ENCODE peak calls at places on chromosome 3, in four cellular contexts. V is adrenal gland; P is heart left ventricle; B is CD4-positive, alpha-beta T cell. O is an unnamed sample.
A peak's percentile ranks its signal among the peaks of the same experiment; 100 is the strongest.

GRCh38 chr3:12750223-12750622 is 8.8 kb downstream of the TMEM40 start:
- DNase-seq in B (no peak), P (no peak), V (peak; percentile 68), O (peak; percentile 52)

GRCh38 chr3:197085137-197085536 is 55.5 kb upstream of the MELTF start:
- DNase-seq in B (no peak), V (no peak), P (no peak), O (no peak)

GRCh38 chr3:99172736-99173657 is 271.5 kb upstream of the DCBLD2 start:
- DNase-seq in P (no peak), V (peak; percentile 62), B (no peak), O (peak; percentile 34)

GRCh38 chr3:42830437-42831320 is 21.4 kb downstream of the ACKR2 start:
- DNase-seq in B (no peak), V (no peak), P (no peak), O (peak; percentile 42)

GRCh38 chr3:177905895-177906511 is 630.2 kb upstream of the KCNMB2 start:
- DNase-seq in B (no peak), V (peak; percentile 53), P (no peak), O (peak; percentile 5)

GRCh38 chr3:32860499-32860898 is 42.7 kb downstream of the TRIM71 start:
- DNase-seq in P (no peak), B (no peak), V (no peak), O (no peak)

GRCh38 chr3:133574260-133574881 is 885 bp downstream of the CDV3 start:
- DNase-seq in V (peak; percentile 72), P (peak; percentile 91), B (peak; percentile 48), O (peak; percentile 53)

GRCh38 chr3:186515115-186515514 is 29.1 kb downstream of the CRYGS start:
- DNase-seq in V (no peak), P (no peak), B (no peak), O (no peak)

GRCh38 chr3:40505599-40506462 is at the start of gene ZNF620:
- DNase-seq in P (peak; percentile 84), V (peak; percentile 82), B (peak; percentile 34), O (peak; percentile 4)

GRCh38 chr3:4279706-4280105 is 23.5 kb upstream of the SETMAR start:
- DNase-seq in V (no peak), B (no peak), P (no peak), O (no peak)

GRCh38 chr3:14787630-14788029 is 31.1 kb upstream of the FGD5 start:
- DNase-seq in B (no peak), V (no peak), P (no peak), O (no peak)

GRCh38 chr3:61561374-61562041 is at the start of gene PTPRG:
- DNase-seq in P (peak; percentile 91), B (no peak), V (peak; percentile 92), O (peak; percentile 74)

GRCh38 chr3:22175899-22176298 is 424.9 kb upstream of the ZNF385D start:
- DNase-seq in P (no peak), V (no peak), B (no peak), O (no peak)

GRCh38 chr3:95775486-95776094 is 1038.8 kb upstream of the EPHA6 start:
- DNase-seq in P (no peak), B (no peak), V (no peak), O (no peak)

GRCh38 chr3:4568831-4569230 is 75.7 kb downstream of the ITPR1 start:
- DNase-seq in B (no peak), V (no peak), P (no peak), O (no peak)

GRCh38 chr3:147392083-147392916 is 14.0 kb downstream of the ZIC4 start:
- DNase-seq in V (no peak), B (no peak), P (no peak), O (no peak)

GRCh38 chr3:43153189-43154083 is 47.6 kb upstream of the POMGNT2 start:
- DNase-seq in P (peak; percentile 56), V (peak; percentile 90), B (no peak), O (no peak)

GRCh38 chr3:61442696-61443095 is 118.7 kb upstream of the PTPRG start:
- DNase-seq in P (no peak), B (no peak), V (no peak), O (no peak)

GRCh38 chr3:79767194-79767952 is 425 bp downstream of the ROBO1 start:
- DNase-seq in V (no peak), P (no peak), B (no peak), O (no peak)

GRCh38 chr3:185353823-185354614 is 8.9 kb upstream of the MAP3K13 start:
- DNase-seq in B (peak; percentile 36), V (peak; percentile 45), P (no peak), O (no peak)

GRCh38 chr3:134426660-134427181 is 52.5 kb upstream of the AMOTL2 start:
- DNase-seq in B (no peak), P (no peak), V (no peak), O (no peak)

GRCh38 chr3:152089528-152089927 is 179.2 kb upstream of the MBNL1 start:
- DNase-seq in B (no peak), P (no peak), V (no peak), O (no peak)

GRCh38 chr3:174862666-174863065 is 3.5 kb downstream of the NAALADL2 start:
- DNase-seq in P (no peak), B (no peak), V (no peak), O (no peak)

GRCh38 chr3:54957711-54958110 is 29.9 kb upstream of the LRTM1 start:
- DNase-seq in B (no peak), P (no peak), V (no peak), O (no peak)

GRCh38 chr3:20240154-20240883 is 54.3 kb upstream of the SGO1 start:
- DNase-seq in V (no peak), B (no peak), P (no peak), O (no peak)

GRCh38 chr3:127819086-127819485 is 3.2 kb downstream of the MGLL start:
- DNase-seq in B (no peak), V (no peak), P (peak; percentile 53), O (no peak)

GRCh38 chr3:176926034-176926433 is 271.2 kb downstream of the TBL1XR1 start:
- DNase-seq in B (no peak), V (no peak), P (no peak), O (no peak)

GRCh38 chr3:141243295-141243707 is 11.7 kb downstream of the PXYLP1 start:
- DNase-seq in V (no peak), B (peak; percentile 63), P (no peak), O (no peak)

GRCh38 chr3:47617061-47618010 is 38.7 kb upstream of the CSPG5 start:
- DNase-seq in V (no peak), P (no peak), B (no peak), O (peak; percentile 8)

GRCh38 chr3:16888785-16889607 is 4.2 kb downstream of the PLCL2 start:
- DNase-seq in B (no peak), V (no peak), P (no peak), O (no peak)

GRCh38 chr3:14991148-14991742 is 43.9 kb downstream of the NR2C2 start:
- DNase-seq in V (no peak), B (no peak), P (no peak), O (no peak)

GRCh38 chr3:106850429-106850828 is 526.8 kb upstream of the CCDC54 start:
- DNase-seq in V (no peak), B (no peak), P (no peak), O (no peak)

DNA sequence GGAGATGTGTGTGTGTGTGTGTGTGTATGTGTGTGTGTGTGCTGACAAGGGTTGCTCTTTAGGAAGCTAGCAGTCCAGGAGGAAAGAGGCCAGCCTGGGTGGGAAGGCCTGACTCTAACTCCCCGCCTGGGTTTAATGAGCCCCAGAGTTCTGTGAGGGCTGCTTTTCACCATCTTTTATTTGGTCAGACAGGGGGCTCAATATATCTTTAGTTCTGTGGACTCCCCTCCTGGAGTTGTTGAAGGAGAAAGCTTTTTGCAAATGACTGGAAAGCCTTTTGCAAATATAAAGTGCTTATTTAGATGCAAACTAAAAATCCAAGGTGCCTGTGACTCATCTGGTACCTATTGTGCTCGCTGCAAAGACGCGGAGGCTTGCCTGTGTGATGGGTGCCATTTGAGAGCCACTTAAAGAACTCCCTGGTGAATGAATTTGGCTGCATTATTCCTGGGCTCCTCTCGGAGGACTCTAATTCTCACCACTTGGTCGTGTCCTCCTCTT is 24.5 kb downstream of the DRD3 start:
- DNase-seq in B (no peak), P (no peak), V (no peak), O (no peak)
- H3K27ac ChIP-seq in B (no peak overlapping the region), P (no peak overlapping the region), V (no peak overlapping the region), O (no peak overlapping the region)

GRCh38 chr3:11137627-11137959 is 16.7 kb upstream of the HRH1 start:
- DNase-seq in V (no peak), P (no peak), B (no peak), O (no peak)

GRCh38 chr3:11140713-11141104 is 13.6 kb upstream of the HRH1 start:
- DNase-seq in V (no peak), P (no peak), B (no peak), O (no peak)

GRCh38 chr3:11138371-11138770 is 15.9 kb upstream of the HRH1 start:
- DNase-seq in P (no peak), B (no peak), V (no peak), O (no peak)

GRCh38 chr3:11136871-11137626 is 17.2 kb upstream of the HRH1 start:
- DNase-seq in B (no peak), V (peak; percentile 94), P (no peak), O (peak; percentile 99)

DNA sequence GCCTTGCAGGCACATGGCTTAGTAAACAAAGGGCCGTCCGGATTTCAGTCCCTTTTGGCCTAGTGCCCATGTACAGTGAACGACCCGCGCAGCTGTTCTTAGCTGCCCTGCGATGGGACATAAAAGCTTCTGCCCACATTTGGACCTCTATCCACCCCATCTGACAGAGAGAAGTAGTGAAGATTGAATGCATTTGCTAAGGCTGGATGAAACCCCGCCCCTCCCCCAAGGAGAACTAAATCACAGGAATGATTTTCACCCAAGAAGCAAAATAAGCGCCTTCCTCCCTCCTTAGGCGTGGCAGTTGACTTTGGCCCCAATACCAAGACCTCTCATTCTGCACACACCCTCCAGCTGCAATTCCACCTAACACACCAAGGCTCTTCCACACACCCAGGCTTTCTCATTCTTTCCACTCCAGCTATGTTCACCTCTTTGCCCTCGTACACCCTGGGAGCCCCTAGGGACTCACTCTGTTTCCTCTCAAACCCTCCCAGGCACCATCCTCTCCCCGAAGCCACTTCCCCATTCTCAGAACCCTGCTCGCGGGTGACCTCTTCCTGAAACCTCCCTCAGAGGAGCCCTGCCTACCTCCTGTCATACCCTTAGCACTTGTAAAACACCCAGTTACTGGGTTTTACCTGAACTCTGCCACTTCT is 14.1 kb upstream of the HRH1 start:
- DNase-seq in V (no peak), P (no peak), B (no peak), O (peak; percentile 16)
- TF ChIP-seq CTCF in V (no peak), P (no peak), B (no peak), O (no peak)

DNA sequence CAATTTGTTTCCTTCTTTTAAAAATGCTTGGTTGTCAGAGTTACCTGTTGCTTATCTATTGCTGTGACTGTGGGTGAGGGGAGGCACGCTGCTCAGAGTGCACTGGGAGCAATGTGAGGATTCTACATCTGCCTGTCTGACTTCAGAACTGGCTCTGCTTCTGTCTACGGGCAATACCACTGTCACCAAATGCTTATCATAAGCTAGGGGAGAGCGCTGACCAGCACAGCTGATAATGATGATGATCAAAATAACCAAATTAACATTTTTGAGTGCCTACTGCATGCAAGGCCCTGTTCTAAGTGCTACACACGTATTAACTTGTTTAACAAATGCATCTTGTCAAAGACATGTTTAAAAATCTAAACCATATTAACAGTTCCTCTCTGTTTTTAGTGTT is 79.2 kb upstream of the TPRG1 start:
- DNase-seq in B (no peak), P (no peak), V (no peak), O (no peak)
- H3K27ac ChIP-seq in B (no peak overlapping the region), P (no peak overlapping the region), V (no peak overlapping the region), O (no peak overlapping the region)

DNA sequence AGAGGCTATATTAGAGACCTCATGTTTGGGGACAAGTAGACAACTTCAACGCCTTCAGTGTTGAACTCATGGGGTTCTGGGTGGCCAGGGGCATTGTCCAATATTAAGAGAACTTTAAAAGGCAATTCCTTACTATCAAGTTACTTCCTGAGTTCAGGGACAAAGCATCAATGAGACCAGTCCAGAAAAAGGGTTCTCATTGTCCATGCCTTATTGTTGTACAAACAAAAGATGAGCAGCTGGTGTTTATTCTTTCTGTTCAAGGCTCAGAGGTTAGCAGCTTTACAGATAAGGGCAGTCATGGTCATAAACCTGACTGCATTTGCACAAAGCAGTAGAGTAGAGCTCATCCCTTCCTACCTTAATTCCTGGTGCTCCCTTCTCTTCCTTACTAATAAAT is 18.5 kb upstream of the PDHB start:
- DNase-seq in B (no peak), V (no peak), P (no peak), O (no peak)
- TF ChIP-seq CTCF in B (no peak), V (no peak), P (no peak), O (no peak)